ENCODE peak calls at places on chromosomes 11 and 22, in seven cellular contexts. R is PC-3, Z is HCT116, Y is GM23248, S is SK-N-SH, E is neural progenitor cell, L is OCI-LY7. F is an unnamed sample.

GRCh38 chr22:39204216-39204615 is 40.6 kb downstream of the PDGFB start:
- DNase-seq in R (no peak), Z (no peak), Y (no peak), S (no peak), E (no peak), L (no peak), F (no peak)

GRCh38 chr11:100805509-100806199 is 118.6 kb downstream of the ARHGAP42 start:
- DNase-seq in R (peak; percentile 86), Z (no peak), Y (peak; percentile 70), S (no peak), E (no peak), L (no peak), F (no peak)

GRCh38 chr22:40451230-40451629 is 80.8 kb downstream of the SGSM3 start:
- DNase-seq in R (no peak), Z (no peak), Y (peak; percentile 56), S (no peak), E (no peak), L (no peak), F (no peak)

GRCh38 chr11:20308601-20309000 is 54.9 kb upstream of the HTATIP2 start:
- DNase-seq in R (no peak), Z (no peak), Y (no peak), S (no peak), E (no peak), L (no peak), F (no peak)

GRCh38 chr22:27654536-27655445 is 146.8 kb downstream of the MN1 start:
- DNase-seq in R (no peak), Z (no peak), Y (no peak), S (no peak), E (peak; percentile 53), L (no peak), F (peak; percentile 81)

GRCh38 chr11:813440-814096 is 3.8 kb downstream of the RPLP2 start:
- DNase-seq in R (no peak), Z (no peak), Y (no peak), S (no peak), E (no peak), L (no peak), F (no peak)

GRCh38 chr22:36191106-36191836 is 10.3 kb downstream of the APOL4 start:
- DNase-seq in R (no peak), Z (no peak), Y (peak; percentile 83), S (no peak), E (no peak), L (no peak), F (no peak)

GRCh38 chr22:43883719-43884415 is 7.9 kb downstream of the PNPLA5 start:
- DNase-seq in R (no peak), Z (no peak), Y (no peak), S (no peak), E (no peak), L (no peak), F (no peak)

GRCh38 chr11:116072776-116073175 is 568.6 kb upstream of the CADM1 start:
- DNase-seq in R (no peak), Z (no peak), Y (no peak), S (peak; percentile 37), E (peak; percentile 49), L (peak; percentile 17), F (peak; percentile 16)

GRCh38 chr11:62614275-62614674 is 1.2 kb downstream of the ROM1 start:
- DNase-seq in R (peak; percentile 72), Z (no peak), Y (peak; percentile 63), S (no peak), E (no peak), L (no peak), F (peak; percentile 77)

GRCh38 chr11:6618117-6619020 is 853 bp downstream of the TPP1 start:
- DNase-seq in R (peak; percentile 54), Z (no peak), Y (peak; percentile 90), S (no peak), E (no peak), L (peak; percentile 12), F (peak; percentile 80)

GRCh38 chr22:30889996-30890480 is 78.5 kb downstream of the MORC2 start:
- DNase-seq in R (no peak), Z (no peak), Y (no peak), S (peak; percentile 11), E (no peak), L (no peak), F (no peak)

GRCh38 chr11:85737738-85738137 is 51.7 kb upstream of the CCDC89 start:
- DNase-seq in R (peak; percentile 33), Z (no peak), Y (no peak), S (no peak), E (no peak), L (no peak), F (no peak)
- H3K27ac ChIP-seq in R (no peak overlapping the region), Z (no peak overlapping the region), Y (no peak overlapping the region), S (no peak overlapping the region), E (no peak overlapping the region), L (no peak overlapping the region), F (no peak overlapping the region)

DNA sequence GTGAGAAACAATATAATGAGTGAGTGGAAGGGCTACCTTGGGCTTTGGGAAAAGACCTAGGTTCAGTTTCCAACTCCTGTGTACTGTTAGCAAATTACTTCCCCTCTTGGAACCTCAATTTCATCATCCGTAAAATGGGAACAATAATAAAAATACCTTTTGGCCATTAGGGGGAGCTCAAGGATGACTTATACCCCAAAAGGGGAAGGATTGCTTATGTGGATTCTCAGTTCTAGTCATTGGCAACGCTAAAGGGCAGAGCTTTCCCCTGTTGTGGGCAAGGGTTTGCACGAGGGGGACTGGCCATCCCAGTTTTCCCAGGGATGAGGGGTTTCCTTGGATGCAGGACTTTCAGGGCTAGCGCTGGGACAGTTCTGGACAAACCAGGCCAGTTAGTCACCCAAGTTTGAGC is 3.1 kb upstream of the COMMD9 start:
- DNase-seq in R (peak; percentile 67), Z (peak; percentile 26), Y (peak; percentile 67), S (peak; percentile 71), E (peak; percentile 47), L (peak; percentile 72), F (peak; percentile 32)
- TF ChIP-seq EZH2phosphoT487 in R (no peak), Z (no peak), Y (no peak), S (no peak), E (no peak), L (no peak), F (no peak)

GRCh38 chr11:66366844-66367477 is 4.6 kb downstream of the SLC29A2 start:
- DNase-seq in R (no peak), Z (no peak), Y (no peak), S (no peak), E (no peak), L (no peak), F (no peak)
- H3K36me3 ChIP-seq in R (peaks cover 35% of the 10 kb centered on the region), Z (peaks cover 30% of the 10 kb centered on the region), Y (no peaks in the 10 kb centered on the region), S (no peaks in the 10 kb centered on the region), E (no peaks in the 10 kb centered on the region), L (peaks cover 82% of the 10 kb centered on the region), F (no peaks in the 10 kb centered on the region)

GRCh38 chr11:45354976-45355705 is 69.0 kb upstream of the SYT13 start:
- DNase-seq in R (no peak), Z (no peak), Y (peak; percentile 39), S (peak; percentile 88), E (peak; percentile 94), L (peak; percentile 87), F (peak; percentile 93)
- H3K27ac ChIP-seq in R (no peak overlapping the region), Z (no peak overlapping the region), Y (no peak overlapping the region), S (peak overlapping the region; percentile 64), E (no peak overlapping the region), L (no peak overlapping the region), F (peak overlapping the region; percentile 63)